ENCODE peak calls at places on chromosomes 7 and 10, in four cellular contexts. O is AG10803, J is osteocyte, B is heart left ventricle. Z is an unnamed sample.

GRCh38 chr7:121853307-121853706 is 19.7 kb upstream of the PTPRZ1 start:
- DNase-seq in O (no peak), J (no peak), B (no peak), Z (no peak)

GRCh38 chr7:93941956-93942355 is 20.4 kb downstream of the GNG11 start:
- DNase-seq in O (peak), J (no peak), B (no peak), Z (peak)

GRCh38 chr10:89301721-89302445 is at the start of gene IFIT2:
- DNase-seq in O (peak), J (no peak), B (peak), Z (peak)

GRCh38 chr10:126663328-126663727 is 7.2 kb downstream of the C10orf90 start:
- DNase-seq in O (peak), J (no peak), B (peak), Z (no peak)

GRCh38 chr10:77428776-77429395 is 208.7 kb downstream of the KCNMA1 start:
- DNase-seq in O (peak), J (no peak), B (no peak), Z (peak)

GRCh38 chr7:70568674-70569334 is 563.1 kb upstream of the GALNT17 start:
- DNase-seq in O (no peak), J (no peak), B (peak), Z (no peak)

GRCh38 chr10:59905066-59905734 is 1.2 kb downstream of the CCDC6 start:
- DNase-seq in O (no peak), J (no peak), B (peak), Z (no peak)

GRCh38 chr10:72011016-72011415 is 46.8 kb downstream of the CHST3 start:
- DNase-seq in O (no peak), J (no peak), B (no peak), Z (no peak)

GRCh38 chr10:86188796-86189558 is 177.6 kb downstream of the GRID1 start:
- DNase-seq in O (no peak), J (peak), B (no peak), Z (no peak)

GRCh38 chr7:125555921-125556320 is 626.3 kb upstream of the POT1 start:
- DNase-seq in O (no peak), J (no peak), B (no peak), Z (no peak)

GRCh38 chr7:5419523-5420107 is 4.0 kb downstream of the TNRC18 start:
- DNase-seq in O (no peak), J (no peak), B (peak), Z (no peak)

GRCh38 chr10:114571316-114571999 is 86.6 kb downstream of the ABLIM1 start:
- DNase-seq in O (no peak), J (no peak), B (no peak), Z (no peak)

GRCh38 chr10:126017961-126018560 is 121.7 kb downstream of the FANK1 start:
- DNase-seq in O (peak), J (no peak), B (no peak), Z (peak)

GRCh38 chr10:102927311-102928010 is 9.4 kb downstream of the CNNM2 start:
- DNase-seq in O (no peak), J (no peak), B (no peak), Z (no peak)

GRCh38 chr7:104963991-104964385 is 50.0 kb upstream of the KMT2E start:
- DNase-seq in O (no peak), J (no peak), B (no peak), Z (no peak)

GRCh38 chr7:25391295-25391861 is 163.1 kb upstream of the NPVF start:
- DNase-seq in O (peak), J (no peak), B (no peak), Z (peak)

GRCh38 chr10:61063911-61064310 is 119.9 kb upstream of the RHOBTB1 start:
- DNase-seq in O (no peak), J (no peak), B (no peak), Z (no peak)

GRCh38 chr7:93938293-93938692 is 16.8 kb downstream of the GNG11 start:
- DNase-seq in O (no peak), J (no peak), B (no peak), Z (no peak)

GRCh38 chr7:45599851-45600706 is 25.9 kb downstream of the ADCY1 start:
- DNase-seq in O (no peak), J (peak), B (peak), Z (no peak)

GRCh38 chr10:79132681-79133381 is 64.1 kb downstream of the ZMIZ1 start:
- DNase-seq in O (no peak), J (no peak), B (no peak), Z (no peak)

GRCh38 chr7:76234931-76235441 is 33.3 kb downstream of the SRRM3 start:
- DNase-seq in O (peak), J (peak), B (peak), Z (peak)

GRCh38 chr7:1520574-1521234 is 9.8 kb upstream of the MAFK start:
- DNase-seq in O (no peak), J (no peak), B (no peak), Z (no peak)

GRCh38 chr10:34392641-34393170 is 422.4 kb downstream of the PARD3 start:
- DNase-seq in O (no peak), J (no peak), B (no peak), Z (no peak)

GRCh38 chr7:53794816-53795215 is 747.4 kb upstream of the VSTM2A start:
- DNase-seq in O (no peak), J (no peak), B (no peak), Z (no peak)

GRCh38 chr7:32158076-32158475 is 87.9 kb upstream of the PDE1C start:
- DNase-seq in O (no peak), J (no peak), B (peak), Z (no peak)

GRCh38 chr7:71130280-71130679 is 1.7 kb upstream of the GALNT17 start:
- DNase-seq in O (no peak), J (no peak), B (no peak), Z (no peak)

GRCh38 chr10:57696641-57697040 is 571.1 kb downstream of the IPMK start:
- DNase-seq in O (peak), J (no peak), B (no peak), Z (peak)

GRCh38 chr7:94249631-94250030 is 145.1 kb upstream of the COL1A2 start:
- DNase-seq in O (no peak), J (no peak), B (no peak), Z (no peak)

GRCh38 chr10:7408494-7409044 is 2.3 kb downstream of the SFMBT2 start:
- DNase-seq in O (no peak), J (no peak), B (peak), Z (no peak)

GRCh38 chr10:35150335-35150734 is 23.7 kb downstream of the CREM start:
- DNase-seq in O (no peak), J (no peak), B (no peak), Z (no peak)

GRCh38 chr7:106039486-106040060 is 72.5 kb downstream of the SYPL1 start:
- DNase-seq in O (peak), J (no peak), B (no peak), Z (peak)

GRCh38 chr7:85275204-85275603 is 88.3 kb upstream of the SEMA3D start:
- DNase-seq in O (no peak), J (no peak), B (no peak), Z (no peak)

GRCh38 chr7:18873674-18874341 is 243.6 kb downstream of the TWIST1 start:
- DNase-seq in O (peak), J (no peak), B (no peak), Z (peak)

GRCh38 chr7:107579881-107580715 is at the start of gene BCAP29:
- DNase-seq in O (peak), J (peak), B (peak), Z (peak)
- TF ChIP-seq CTCF in O (peak), J (peak), B (peak), Z (peak)

DNA sequence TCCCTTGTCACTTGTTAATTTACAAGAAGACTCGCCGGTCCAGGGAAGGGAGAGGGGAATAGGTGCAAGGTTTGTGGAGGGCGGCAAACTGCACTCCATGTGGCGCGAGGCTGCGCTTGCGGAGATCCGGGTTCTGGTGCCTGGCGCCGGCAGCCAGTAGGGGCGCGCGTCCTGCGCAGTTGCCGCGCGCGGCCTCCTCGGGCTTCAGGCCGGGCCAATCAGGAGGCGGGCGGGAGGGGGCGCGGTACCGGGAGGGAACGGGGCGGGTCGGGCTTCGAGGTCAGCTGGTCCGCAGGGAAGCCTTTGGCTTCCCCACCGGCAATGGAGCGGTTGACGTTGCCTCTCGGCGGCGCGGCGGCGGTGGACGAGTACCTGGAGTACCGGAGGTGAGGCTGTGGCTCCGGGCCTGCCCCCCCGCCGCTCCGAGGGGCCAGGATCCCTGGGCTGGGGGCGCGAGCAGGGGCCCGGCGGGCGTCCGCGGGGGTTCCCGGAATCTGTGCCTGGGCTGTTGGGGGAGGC is at the start of gene FAM221A:
- DNase-seq in O (peak), J (peak), B (peak), Z (no peak)
- TF ChIP-seq CTCF in O (peak), J (peak), B (peak), Z (peak)

DNA sequence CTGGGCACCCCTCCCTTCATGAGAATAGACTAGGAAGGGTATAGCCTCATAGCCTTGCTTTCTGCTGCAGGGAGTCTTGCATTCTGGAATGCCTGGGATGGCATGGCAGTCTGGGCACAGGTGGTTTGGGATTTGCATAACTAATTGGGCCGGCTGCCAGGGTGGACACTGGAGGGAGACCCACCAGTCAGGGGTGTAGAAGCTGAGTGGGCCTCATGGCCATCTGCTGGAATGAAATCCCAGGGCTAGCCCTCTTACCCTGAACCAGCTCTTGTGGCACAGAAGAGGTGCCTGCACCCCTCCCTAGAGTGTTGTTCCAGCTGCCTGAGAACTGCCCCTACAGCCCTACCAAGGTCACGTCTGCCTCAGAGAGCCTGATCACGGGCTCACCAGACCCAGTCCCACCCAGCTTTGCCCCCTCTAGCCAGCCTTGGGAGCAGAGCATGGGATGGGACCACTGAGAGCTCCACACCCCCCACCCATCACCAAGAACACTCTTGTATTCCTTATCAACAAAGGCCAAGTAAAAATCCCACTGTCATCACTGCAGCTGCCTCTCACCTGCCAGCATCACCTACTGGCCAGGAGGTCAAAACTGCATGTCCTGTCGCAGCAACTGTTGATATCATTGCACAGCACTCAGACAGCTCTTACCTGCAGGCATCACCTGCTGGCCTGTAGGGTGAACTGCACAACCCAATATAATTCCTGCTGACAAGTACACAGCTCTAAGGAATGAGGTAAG is 148.9 kb downstream of the ZEB1 start:
- DNase-seq in O (no peak), J (no peak), B (peak), Z (no peak)
- TF ChIP-seq CTCF in O (peak), J (no peak), B (peak), Z (peak)

GRCh38 chr7:115910541-115911164 is 119.9 kb downstream of the TFEC start:
- DNase-seq in O (peak), J (no peak), B (no peak), Z (peak)
- TF ChIP-seq CTCF in O (peak), J (peak), B (peak), Z (peak)

GRCh38 chr7:87926581-87927461 is 7.2 kb upstream of the ADAM22 start:
- DNase-seq in O (no peak), J (no peak), B (no peak), Z (no peak)
- TF ChIP-seq CTCF in O (no peak), J (no peak), B (no peak), Z (no peak)

DNA sequence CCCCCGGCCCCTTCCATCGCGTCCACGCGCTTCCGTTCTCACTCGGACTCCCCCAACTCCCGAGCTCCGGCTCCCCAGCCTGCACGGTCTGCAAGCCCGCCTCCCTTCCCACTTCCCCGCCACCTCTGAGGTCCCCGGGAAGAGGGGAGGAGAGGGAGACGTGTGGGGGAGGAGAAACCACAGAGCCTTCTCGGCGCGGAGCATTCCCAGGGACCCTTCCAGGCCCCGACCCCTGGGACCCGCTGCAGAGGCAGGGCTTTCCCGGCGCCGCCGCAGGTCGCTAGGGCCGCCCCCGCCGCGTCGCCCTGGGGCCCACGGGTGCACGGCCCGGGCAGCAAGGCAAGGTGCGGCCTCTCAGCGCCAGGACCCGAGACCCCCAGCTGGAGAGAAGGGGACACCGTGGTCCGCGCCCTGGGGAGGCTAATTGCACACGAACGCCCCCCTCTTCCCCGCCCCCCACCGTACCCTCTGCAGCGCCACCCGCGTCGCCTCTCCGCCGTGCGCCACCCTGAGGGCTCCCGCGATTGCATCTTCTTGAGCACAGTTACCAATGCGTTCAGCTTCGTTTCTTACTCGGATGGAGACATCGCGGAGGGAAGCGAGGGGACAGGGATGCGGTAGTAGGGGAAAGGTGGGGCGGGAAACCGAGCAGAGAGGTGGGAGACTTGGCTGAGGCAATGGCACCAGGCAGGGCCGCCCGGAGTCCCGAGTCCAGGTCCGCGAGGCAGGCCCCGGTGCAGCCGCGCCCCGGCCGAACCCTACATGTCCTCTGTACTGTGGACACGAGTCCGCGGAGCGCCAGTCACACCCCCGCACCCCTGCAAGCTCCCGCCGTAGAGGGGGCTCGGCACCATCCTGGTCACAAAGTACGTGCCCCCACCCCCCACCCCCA is 29.0 kb downstream of the SKIDA1 start:
- DNase-seq in O (peak), J (peak), B (peak), Z (peak)
- TF ChIP-seq CTCF in O (peak), J (peak), B (no peak), Z (peak)

GRCh38 chr10:94111367-94111766 is 117.6 kb downstream of the PLCE1 start:
- DNase-seq in O (no peak), J (no peak), B (no peak), Z (no peak)

GRCh38 chr10:94107191-94107590 is 113.5 kb downstream of the PLCE1 start:
- DNase-seq in O (no peak), J (no peak), B (no peak), Z (no peak)

GRCh38 chr10:94105226-94105625 is 111.5 kb downstream of the PLCE1 start:
- DNase-seq in O (no peak), J (no peak), B (no peak), Z (no peak)

GRCh38 chr10:94104316-94105060 is 110.8 kb downstream of the PLCE1 start:
- DNase-seq in O (no peak), J (no peak), B (no peak), Z (no peak)

GRCh38 chr10:94108200-94108599 is 114.5 kb downstream of the PLCE1 start:
- DNase-seq in O (peak), J (no peak), B (no peak), Z (peak)
- TF ChIP-seq CTCF in O (no peak), J (no peak), B (no peak), Z (no peak)

GRCh38 chr10:92573091-92573797 is 649 bp downstream of the IDE start:
- DNase-seq in O (peak), J (no peak), B (peak), Z (peak)
- TF ChIP-seq CTCF in O (peak), J (no peak), B (no peak), Z (no peak)

Z was measured in HFFc6.